ENCODE peak calls at places on chromosomes 3 and 15, in ten cellular contexts. U is Peyer's patch, Z is adrenal gland, D is stomach, J is breast epithelium, G is ascending aorta, V is uterus, F is lung, R is heart left ventricle, O is fibroblast of lung. X is an unnamed sample. For H3K4me1, the result is how much of the 10 kb centered on the place peaks cover.

GRCh38 chr3:169149349-169149890 is 514.1 kb downstream of the MECOM start:
- DNase-seq in D (peak), R (peak), Z (peak), V (peak), F (peak), G (peak), J (peak), U (peak), O (peak), X (peak)

GRCh38 chr3:27721717-27722564 is at the start of gene EOMES:
- DNase-seq in V (no peak), O (peak), J (no peak), U (peak), Z (no peak), F (no peak), R (no peak), D (peak), G (no peak), X (no peak)

GRCh38 chr3:9703736-9704342 is at the start of gene CPNE9:
- DNase-seq in J (no peak), G (no peak), D (no peak), O (no peak), R (no peak), U (no peak), V (no peak), Z (no peak), F (no peak), X (no peak)

GRCh38 chr15:48566669-48567068 is 78.8 kb downstream of the FBN1 start:
- DNase-seq in F (no peak), U (no peak), J (no peak), O (peak), D (no peak), V (no peak), Z (no peak), G (no peak), R (no peak), X (no peak)

GRCh38 chr3:138136208-138136607 is 4.0 kb upstream of the A4GNT start:
- DNase-seq in Z (no peak), R (no peak), D (no peak), O (no peak), U (no peak), G (no peak), V (no peak), F (no peak), J (no peak), X (no peak)

GRCh38 chr15:96551722-96552121 is 221.2 kb downstream of the NR2F2 start:
- DNase-seq in U (no peak), O (no peak), V (no peak), R (no peak), F (no peak), G (no peak), Z (no peak), J (no peak), D (no peak), X (no peak)

GRCh38 chr3:177421176-177421782 is 224.0 kb upstream of the TBL1XR1 start:
- DNase-seq in Z (no peak), V (peak), F (no peak), J (no peak), U (no peak), D (no peak), G (no peak), R (peak), O (no peak), X (no peak)

GRCh38 chr3:186442162-186442561 is 80.1 kb upstream of the DGKG start:
- DNase-seq in F (no peak), V (no peak), J (no peak), O (no peak), Z (no peak), R (peak), G (no peak), U (no peak), D (peak), X (no peak)

GRCh38 chr15:101052681-101053121 is 133.5 kb downstream of the LRRK1 start:
- DNase-seq in V (no peak), G (no peak), U (no peak), D (peak), F (peak), R (no peak), J (no peak), O (no peak), Z (no peak), X (no peak)

GRCh38 chr15:40960926-40961325 is 7.7 kb downstream of the CHAC1 start:
- DNase-seq in D (peak), U (peak), Z (no peak), J (no peak), R (no peak), G (no peak), O (no peak), F (peak), V (no peak), X (no peak)

GRCh38 chr3:14425574-14426304 is 23.3 kb downstream of the SLC6A6 start:
- DNase-seq in Z (no peak), O (peak), G (no peak), J (no peak), U (peak), R (no peak), V (no peak), D (peak), F (no peak), X (no peak)

GRCh38 chr15:92011611-92012367 is 158.3 kb downstream of the SLCO3A1 start:
- DNase-seq in O (peak), F (no peak), U (no peak), G (no peak), D (no peak), V (no peak), R (no peak), J (no peak), Z (peak), X (peak)

GRCh38 chr3:56667973-56668579 is 15.0 kb downstream of the TASOR start:
- DNase-seq in R (no peak), O (no peak), Z (no peak), V (no peak), J (no peak), F (no peak), U (no peak), D (no peak), G (no peak), X (no peak)

GRCh38 chr15:31200735-31201151 is 99.2 kb upstream of the TRPM1 start:
- DNase-seq in G (no peak), U (peak), Z (peak), O (peak), J (peak), F (peak), V (no peak), D (peak), R (peak), X (no peak)

GRCh38 chr3:75249005-75249404 is 415.1 kb upstream of the FRG2C start:
- DNase-seq in U (no peak), J (no peak), V (no peak), G (no peak), R (no peak), Z (no peak), D (no peak), F (no peak), O (no peak), X (no peak)

GRCh38 chr3:122577409-122578028 is at the start of gene PARP15:
- DNase-seq in Z (no peak), O (peak), R (peak), D (no peak), G (no peak), U (peak), J (no peak), V (no peak), F (no peak), X (no peak)

GRCh38 chr3:155805204-155805801 is 775 bp downstream of the C3orf33 start:
- DNase-seq in G (no peak), Z (no peak), J (no peak), D (peak), V (peak), R (no peak), U (peak), F (peak), O (no peak), X (no peak)

GRCh38 chr3:44117239-44117638 is 124.4 kb upstream of the TOPAZ1 start:
- DNase-seq in R (no peak), Z (no peak), F (no peak), D (no peak), V (no peak), O (no peak), G (no peak), U (no peak), J (no peak), X (no peak)

DNA sequence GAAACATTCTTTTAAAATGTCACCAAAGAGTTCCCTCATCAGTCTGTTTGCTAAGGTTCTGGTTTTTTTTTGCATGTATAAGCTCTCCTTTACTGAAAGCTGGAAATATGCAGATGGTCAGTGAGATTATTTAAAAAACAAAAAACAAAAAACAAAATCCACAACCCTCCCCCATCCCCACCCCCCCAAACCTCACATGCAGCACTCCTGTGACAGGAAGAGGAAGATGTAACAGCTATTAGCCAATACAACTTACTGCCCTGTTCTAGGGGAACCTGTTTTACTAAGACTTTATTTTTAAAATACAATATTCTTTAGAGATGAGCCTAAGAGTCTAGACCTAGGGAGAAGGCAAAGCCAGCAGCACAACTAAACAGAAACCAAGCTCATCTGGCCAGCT is 39.5 kb downstream of the ANP32A start:
- DNase-seq in O (no peak), G (no peak), D (no peak), J (no peak), V (no peak), F (no peak), R (no peak), U (no peak), Z (no peak), X (no peak)
- H3K4me1 ChIP-seq in O (under half), G (under half), D (under half), J (under half), V (under half), F (under half), R (under half), U (under half), Z (under half), X (under half)

GRCh38 chr3:197801801-197802504 is 10.9 kb downstream of the LRCH3 start:
- DNase-seq in R (no peak), U (peak), D (no peak), V (no peak), G (no peak), J (peak), O (peak), Z (no peak), F (no peak), X (no peak)
- TF ChIP-seq CTCF in R (no peak), U (peak), D (no peak), V (no peak), G (no peak), J (no peak), O (peak), Z (peak), F (no peak), X (no peak)

DNA sequence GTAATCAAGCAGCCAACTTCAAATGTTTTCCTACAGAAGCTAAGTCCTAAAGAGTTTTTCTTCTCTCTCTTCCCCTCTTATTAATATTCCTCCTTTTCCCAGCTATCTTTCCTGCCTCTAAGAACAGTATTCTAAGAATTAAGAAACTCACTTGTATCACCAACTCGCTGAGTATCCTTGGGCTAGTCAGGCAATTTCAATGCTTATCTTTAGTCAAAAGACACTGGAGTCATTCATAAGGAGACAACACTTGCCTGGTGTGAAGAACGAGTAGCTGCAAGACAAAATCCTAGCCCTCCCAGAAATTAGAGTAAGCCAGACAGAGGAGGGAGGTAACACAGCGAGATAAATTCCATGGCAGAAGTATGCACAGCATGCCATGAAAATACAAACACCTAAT is 10.7 kb downstream of the VGLL4 start:
- DNase-seq in F (no peak), V (no peak), J (no peak), O (no peak), D (no peak), G (no peak), U (no peak), Z (no peak), R (no peak), X (no peak)
- H3K4me1 ChIP-seq in F (under half), V (under half), J (under half), O (under half), D (under half), G (under half), U (under half), Z (half or more), R (half or more), X (half or more)

GRCh38 chr15:83837946-83838571 is 184.1 kb downstream of the ADAMTSL3 start:
- DNase-seq in U (no peak), D (peak), R (peak), J (no peak), G (no peak), Z (peak), F (no peak), V (no peak), O (no peak), X (no peak)
- TF ChIP-seq CTCF in U (no peak), D (no peak), R (peak), J (peak), G (peak), Z (peak), F (no peak), V (peak), O (peak), X (peak)

X was measured in thoracic aorta.